ENCODE peak calls at places on chromosomes 16 and 17, in four cellular contexts. O is SK-N-SH, L is HCT116, Q is HepG2. B is an unnamed sample.

GRCh38 chr16:84302111-84302954 is 7.7 kb downstream of the WFDC1 start:
- DNase-seq in O (no peak), L (no peak), Q (no peak), B (no peak)

GRCh38 chr16:55370762-55371482 is 46.9 kb downstream of the IRX6 start:
- DNase-seq in O (peak; percentile 71), L (no peak), Q (peak; percentile 7), B (no peak)

GRCh38 chr17:3960764-3961163 is 3.5 kb downstream of the ATP2A3 start:
- DNase-seq in O (no peak), L (no peak), Q (no peak), B (no peak)

GRCh38 chr17:46865100-46865499 is 13.7 kb downstream of the WNT9B start:
- DNase-seq in O (peak; percentile 51), L (no peak), Q (no peak), B (no peak)

GRCh38 chr17:10737168-10737622 is 7.4 kb upstream of the TMEM220 start:
- DNase-seq in O (peak; percentile 82), L (peak; percentile 39), Q (peak; percentile 81), B (peak; percentile 39)

GRCh38 chr17:64448665-64449512 is at the start of gene MILR1:
- DNase-seq in O (no peak), L (peak; percentile 65), Q (no peak), B (peak; percentile 27)

GRCh38 chr17:17523714-17524075 is 27.5 kb upstream of the RASD1 start:
- DNase-seq in O (no peak), L (no peak), Q (no peak), B (no peak)

GRCh38 chr17:19464033-19465026 is 53.3 kb downstream of the RNF112 start:
- DNase-seq in O (no peak), L (no peak), Q (no peak), B (no peak)

GRCh38 chr17:55341432-55341831 is 76.7 kb downstream of the HLF start:
- DNase-seq in O (no peak), L (no peak), Q (no peak), B (no peak)

GRCh38 chr17:80967404-80967872 is 24.2 kb upstream of the CHMP6 start:
- DNase-seq in O (no peak), L (no peak), Q (no peak), B (no peak)

GRCh38 chr16:89295071-89295900 is 77.8 kb downstream of the ZNF778 start:
- DNase-seq in O (no peak), L (no peak), Q (no peak), B (no peak)

GRCh38 chr16:48450367-48450766 is 65.2 kb upstream of the SIAH1 start:
- DNase-seq in O (no peak), L (no peak), Q (no peak), B (no peak)

GRCh38 chr17:60524463-60525346 is 1.3 kb downstream of the APPBP2 start:
- DNase-seq in O (peak; percentile 25), L (no peak), Q (no peak), B (no peak)

GRCh38 chr17:65066858-65067257 is 10.3 kb upstream of the GNA13 start:
- DNase-seq in O (no peak), L (no peak), Q (peak; percentile 15), B (no peak)

GRCh38 chr16:30054959-30055553 is 10.5 kb upstream of the ALDOA start:
- DNase-seq in O (peak; percentile 56), L (no peak), Q (peak; percentile 62), B (peak; percentile 74)

GRCh38 chr16:17301593-17302135 is 169.1 kb downstream of the XYLT1 start:
- DNase-seq in O (no peak), L (no peak), Q (no peak), B (no peak)

GRCh38 chr16:86751081-86752030 is 173.0 kb downstream of the FOXL1 start:
- DNase-seq in O (no peak), L (no peak), Q (no peak), B (no peak)

GRCh38 chr17:43338886-43339516 is 59.8 kb upstream of the ARL4D start:
- DNase-seq in O (no peak), L (no peak), Q (peak; percentile 51), B (no peak)

GRCh38 chr16:29744541-29745101 is 1.2 kb downstream of the C16orf54 start:
- DNase-seq in O (no peak), L (no peak), Q (no peak), B (no peak)

GRCh38 chr17:46192484-46193245 is 564 bp downstream of the KANSL1 start:
- DNase-seq in O (peak; percentile 89), L (no peak), Q (peak; percentile 68), B (peak; percentile 91)

GRCh38 chr17:27602721-27603445 is 28.1 kb upstream of the LGALS9 start:
- DNase-seq in O (peak; percentile 87), L (no peak), Q (peak; percentile 42), B (peak; percentile 88)

GRCh38 chr17:78206298-78206697 is 7.8 kb upstream of the BIRC5 start:
- DNase-seq in O (no peak), L (no peak), Q (no peak), B (no peak)

GRCh38 chr17:72370819-72371218 is 250.0 kb downstream of the SOX9 start:
- DNase-seq in O (no peak), L (no peak), Q (no peak), B (peak; percentile 16)

GRCh38 chr16:1530883-1531637 is 2.4 kb upstream of the TMEM204 start:
- DNase-seq in O (peak; percentile 94), L (no peak), Q (no peak), B (no peak)

GRCh38 chr17:63173450-63173849 is 207.4 kb downstream of the TANC2 start:
- DNase-seq in O (no peak), L (no peak), Q (no peak), B (no peak)

GRCh38 chr17:63171428-63172205 is 205.6 kb downstream of the TANC2 start:
- DNase-seq in O (no peak), L (no peak), Q (no peak), B (no peak)

GRCh38 chr17:63170795-63171194 is 204.8 kb downstream of the TANC2 start:
- DNase-seq in O (no peak), L (no peak), Q (no peak), B (no peak)

GRCh38 chr17:63178530-63178929 is 212.5 kb downstream of the TANC2 start:
- DNase-seq in O (no peak), L (no peak), Q (no peak), B (no peak)

GRCh38 chr17:63173903-63174302 is 207.9 kb downstream of the TANC2 start:
- DNase-seq in O (no peak), L (no peak), Q (no peak), B (no peak)
- TF ChIP-seq ELF1 in O (no peak), L (no peak), Q (no peak), B (no peak)

GRCh38 chr17:37818689-37819088 is 73.8 kb upstream of the HNF1B start:
- DNase-seq in O (no peak), L (peak; percentile 57), Q (no peak), B (no peak)
- TF ChIP-seq ELF1 in O (no peak), L (no peak), Q (no peak), B (no peak)

GRCh38 chr16:11099672-11100195 is 155.4 kb downstream of the CLEC16A start:
- DNase-seq in O (no peak), L (no peak), Q (no peak), B (no peak)

GRCh38 chr16:11101283-11101682 is 154.7 kb downstream of the SOCS1 start:
- DNase-seq in O (no peak), L (no peak), Q (no peak), B (no peak)

GRCh38 chr16:11101695-11102522 is 154.1 kb downstream of the SOCS1 start:
- DNase-seq in O (no peak), L (no peak), Q (peak; percentile 70), B (peak; percentile 73)

GRCh38 chr16:11098601-11099377 is 154.4 kb downstream of the CLEC16A start:
- DNase-seq in O (no peak), L (no peak), Q (no peak), B (no peak)

DNA sequence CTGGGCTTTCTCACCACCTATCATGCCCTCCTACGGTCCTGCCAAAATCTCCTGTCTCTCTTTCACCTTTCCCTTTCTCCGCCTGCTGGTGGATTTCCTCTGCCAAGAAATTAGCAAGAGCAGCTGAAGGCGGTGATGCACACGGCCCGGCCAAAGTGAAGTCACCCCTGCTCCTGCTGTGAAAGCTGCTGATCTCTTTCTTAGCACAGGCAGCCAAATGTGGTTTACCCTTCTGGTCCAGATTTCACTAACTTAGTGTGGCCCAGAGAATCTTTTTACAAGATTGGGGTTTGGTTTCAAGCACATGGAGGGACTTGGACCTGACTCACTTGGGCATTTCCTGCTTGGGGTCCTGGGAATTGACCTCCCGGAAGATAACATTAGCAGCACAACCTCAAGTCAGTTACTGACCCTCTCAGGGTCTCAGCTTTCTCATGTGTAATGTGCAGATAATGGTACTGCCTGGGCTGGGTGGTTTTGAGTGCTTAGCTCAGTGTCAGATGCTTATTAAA is 155.7 kb downstream of the SOCS1 start:
- DNase-seq in O (no peak), L (peak; percentile 23), Q (no peak), B (peak; percentile 91)
- TF ChIP-seq ELF1 in O (no peak), L (no peak), Q (no peak), B (no peak)

GRCh38 chr17:74740641-74741387 is 3.8 kb downstream of the RAB37 start:
- DNase-seq in O (no peak), L (no peak), Q (no peak), B (no peak)

GRCh38 chr17:74737299-74738050 is 419 bp downstream of the RAB37 start:
- DNase-seq in O (peak; percentile 85), L (peak; percentile 59), Q (peak; percentile 55), B (peak; percentile 32)

GRCh38 chr17:74736423-74737298 is at the start of gene RAB37:
- DNase-seq in O (peak; percentile 82), L (peak; percentile 47), Q (peak; percentile 99), B (no peak)

GRCh38 chr17:74739227-74739831 is 2.3 kb downstream of the RAB37 start:
- DNase-seq in O (no peak), L (no peak), Q (no peak), B (no peak)

GRCh38 chr17:74738051-74738996 is 1.3 kb downstream of the RAB37 start:
- DNase-seq in O (no peak), L (no peak), Q (peak; percentile 82), B (no peak)
- TF ChIP-seq ELF1 in O (no peak), L (no peak), Q (peak; percentile 14), B (no peak)

GRCh38 chr16:70476272-70477020 is 22.1 kb downstream of the FCSK start:
- DNase-seq in O (peak; percentile 79), L (peak; percentile 49), Q (no peak), B (no peak)
- TF ChIP-seq ELF1 in O (no peak), L (no peak), Q (no peak), B (no peak)

GRCh38 chr17:44961921-44962350 is 6.2 kb downstream of the C1QL1 start:
- DNase-seq in O (no peak), L (no peak), Q (peak; percentile 49), B (peak; percentile 46)
- TF ChIP-seq ELF1 in O (no peak), L (no peak), Q (no peak), B (no peak)

GRCh38 chr16:2742323-2743006 is 10.0 kb upstream of the SRRM2 start:
- DNase-seq in O (no peak), L (no peak), Q (no peak), B (no peak)
- TF ChIP-seq ELF1 in O (no peak), L (no peak), Q (no peak), B (no peak)

DNA sequence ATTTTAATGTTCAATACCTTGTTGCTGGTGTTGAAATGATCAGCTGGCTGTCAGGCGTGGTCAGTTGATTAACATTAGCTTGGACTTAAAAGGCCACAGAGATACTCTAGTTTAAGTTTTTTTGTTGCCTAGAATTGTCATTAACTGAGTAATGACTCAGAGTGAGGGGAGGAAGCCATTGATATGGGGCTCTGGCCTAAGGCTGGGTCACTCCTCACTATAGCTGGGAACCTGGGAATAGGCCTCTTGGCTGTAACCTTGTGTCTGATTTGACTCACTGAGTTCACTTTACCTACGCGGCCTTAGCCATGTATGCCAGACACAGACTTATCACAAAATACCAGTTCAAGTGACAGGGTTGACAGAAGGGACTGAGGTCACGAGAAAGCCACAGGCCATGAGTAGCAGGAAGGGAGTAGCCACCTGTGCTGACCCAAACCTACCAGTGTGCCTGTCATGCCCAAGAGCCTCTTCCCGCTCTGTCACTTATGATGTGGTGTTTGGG is 37.9 kb upstream of the ADCY7 start:
- DNase-seq in O (no peak), L (no peak), Q (no peak), B (peak; percentile 38)
- TF ChIP-seq ELF1 in O (no peak), L (no peak), Q (no peak), B (no peak)